ENCODE peak calls at places on chromosomes 16 and 17, in seven cellular contexts. B, W, G, O, U, Y and N are unnamed samples. For H3K4me1 and H3K79me1, the result is how much of the 10 kb centered on the place peaks cover.

GRCh38 chr17:2996208-2996855 is 67.1 kb downstream of the OR1D5 start:
- DNase-seq in W (no peak), B (peak), U (no peak), Y (no peak), G (no peak), O (no peak), N (no peak)

GRCh38 chr17:56653877-56654276 is 60.4 kb downstream of the NOG start:
- DNase-seq in U (peak), Y (peak), O (no peak), W (peak), G (peak), B (peak), N (peak)

GRCh38 chr17:42748202-42748905 is 3.5 kb upstream of the EZH1 start:
- DNase-seq in B (no peak), U (no peak), G (no peak), W (no peak), O (no peak), Y (no peak), N (no peak)

GRCh38 chr16:8904018-8904430 is 21.9 kb downstream of the LITAFD start:
- DNase-seq in O (no peak), Y (no peak), U (no peak), G (no peak), B (no peak), W (no peak), N (no peak)

GRCh38 chr17:58968662-58969061 is 138.0 kb downstream of the TRIM37 start:
- DNase-seq in G (no peak), U (no peak), W (no peak), Y (no peak), O (no peak), B (peak), N (no peak)

GRCh38 chr16:8949536-8950418 is 13.9 kb downstream of the USP7 start:
- DNase-seq in W (no peak), O (no peak), G (no peak), B (no peak), U (no peak), Y (peak), N (peak)

GRCh38 chr16:30609002-30609927 is 924 bp downstream of the ZNF689 start:
- DNase-seq in B (peak), Y (peak), W (peak), G (peak), O (no peak), U (no peak), N (peak)

GRCh38 chr16:11402051-11402744 is 56.9 kb downstream of the RMI2 start:
- DNase-seq in Y (no peak), B (no peak), G (no peak), O (no peak), W (no peak), U (no peak), N (peak)

GRCh38 chr16:75485230-75486013 is 9.8 kb downstream of the CHST6 start:
- DNase-seq in W (no peak), O (no peak), B (no peak), Y (no peak), U (no peak), G (no peak), N (no peak)

GRCh38 chr16:74568961-74569631 is 37.8 kb downstream of the GLG1 start:
- DNase-seq in Y (no peak), O (no peak), W (peak), U (no peak), G (no peak), B (peak), N (no peak)

GRCh38 chr17:74430706-74431567 is 951 bp upstream of the GPRC5C start:
- DNase-seq in B (peak), U (peak), W (peak), Y (no peak), O (no peak), G (peak), N (peak)

GRCh38 chr17:44899074-44899782 is at the start of gene EFTUD2:
- DNase-seq in B (peak), O (peak), U (peak), W (peak), Y (peak), G (peak), N (peak)

GRCh38 chr16:31083081-31083480 is 5.7 kb downstream of the PRSS53 start:
- DNase-seq in B (no peak), U (no peak), G (peak), Y (no peak), O (no peak), W (no peak), N (no peak)

GRCh38 chr16:30697264-30698138 is 1.5 kb upstream of the SRCAP start:
- DNase-seq in Y (no peak), W (no peak), B (peak), G (no peak), O (peak), U (no peak), N (no peak)

GRCh38 chr17:56274491-56274890 is 121.2 kb downstream of the ANKFN1 start:
- DNase-seq in Y (no peak), O (no peak), B (no peak), W (no peak), U (no peak), G (no peak), N (no peak)

GRCh38 chr17:40309938-40310510 is 1.0 kb downstream of the RARA start:
- DNase-seq in W (no peak), G (no peak), Y (no peak), O (no peak), U (no peak), B (no peak), N (no peak)

GRCh38 chr16:4322121-4323035 is 6.5 kb downstream of the GLIS2 start:
- DNase-seq in O (no peak), Y (no peak), U (no peak), W (no peak), B (no peak), G (no peak), N (no peak)

GRCh38 chr16:69201787-69202186 is 14.8 kb downstream of the SNTB2 start:
- DNase-seq in U (no peak), G (no peak), O (no peak), W (no peak), B (peak), Y (no peak), N (no peak)

GRCh38 chr17:28514571-28515002 is 8.4 kb downstream of the FOXN1 start:
- DNase-seq in Y (no peak), U (no peak), G (no peak), W (no peak), O (no peak), B (no peak), N (no peak)

GRCh38 chr17:43734376-43734775 is 24.2 kb downstream of the SOST start:
- DNase-seq in G (no peak), O (no peak), U (no peak), Y (no peak), W (no peak), B (peak), N (no peak)

GRCh38 chr17:60601443-60602384 is 1.7 kb downstream of the PPM1D start:
- DNase-seq in W (peak), O (no peak), B (peak), G (peak), U (peak), Y (no peak), N (peak)

GRCh38 chr16:55225972-55226542 is 97.9 kb upstream of the IRX6 start:
- DNase-seq in G (no peak), W (no peak), O (no peak), Y (no peak), U (no peak), B (no peak), N (no peak)

GRCh38 chr17:13550291-13550690 is 51.4 kb downstream of the HS3ST3A1 start:
- DNase-seq in Y (no peak), O (no peak), U (no peak), W (no peak), B (peak), G (no peak), N (no peak)

GRCh38 chr17:76484228-76484725 is 16.9 kb downstream of the AANAT start:
- DNase-seq in G (no peak), Y (no peak), B (no peak), U (no peak), W (no peak), O (no peak), N (no peak)

GRCh38 chr16:23155445-23156049 is 6.3 kb upstream of the USP31 start:
- DNase-seq in G (peak), B (no peak), Y (no peak), W (no peak), O (no peak), U (no peak), N (no peak)

GRCh38 chr16:28304214-28304613 is 11.9 kb downstream of the SBK1 start:
- DNase-seq in B (peak), U (peak), W (peak), G (peak), O (no peak), Y (peak), N (peak)

GRCh38 chr16:71540-72341 is 690 bp downstream of the RHBDF1 start:
- DNase-seq in U (peak), Y (peak), O (no peak), W (peak), B (peak), G (peak), N (peak)

GRCh38 chr17:66855204-66855603 is 20.3 kb downstream of the CACNG5 start:
- DNase-seq in W (no peak), Y (no peak), G (peak), O (peak), U (no peak), B (no peak), N (no peak)

GRCh38 chr16:14392960-14393359 is 237.1 kb downstream of the PARN start:
- DNase-seq in B (no peak), Y (no peak), U (no peak), O (no peak), G (no peak), W (no peak), N (no peak)

GRCh38 chr17:633641-634091 is 81.0 kb downstream of the VPS53 start:
- DNase-seq in Y (no peak), W (peak), U (peak), B (no peak), O (no peak), G (no peak), N (no peak)

GRCh38 chr16:68366062-68366461 is 55.2 kb downstream of the PRMT7 start:
- DNase-seq in G (no peak), Y (no peak), U (no peak), W (no peak), B (no peak), O (no peak), N (no peak)

GRCh38 chr17:6052926-6053325 is 17.3 kb upstream of the WSCD1 start:
- DNase-seq in Y (no peak), O (no peak), U (no peak), B (no peak), G (no peak), W (no peak), N (no peak)

DNA sequence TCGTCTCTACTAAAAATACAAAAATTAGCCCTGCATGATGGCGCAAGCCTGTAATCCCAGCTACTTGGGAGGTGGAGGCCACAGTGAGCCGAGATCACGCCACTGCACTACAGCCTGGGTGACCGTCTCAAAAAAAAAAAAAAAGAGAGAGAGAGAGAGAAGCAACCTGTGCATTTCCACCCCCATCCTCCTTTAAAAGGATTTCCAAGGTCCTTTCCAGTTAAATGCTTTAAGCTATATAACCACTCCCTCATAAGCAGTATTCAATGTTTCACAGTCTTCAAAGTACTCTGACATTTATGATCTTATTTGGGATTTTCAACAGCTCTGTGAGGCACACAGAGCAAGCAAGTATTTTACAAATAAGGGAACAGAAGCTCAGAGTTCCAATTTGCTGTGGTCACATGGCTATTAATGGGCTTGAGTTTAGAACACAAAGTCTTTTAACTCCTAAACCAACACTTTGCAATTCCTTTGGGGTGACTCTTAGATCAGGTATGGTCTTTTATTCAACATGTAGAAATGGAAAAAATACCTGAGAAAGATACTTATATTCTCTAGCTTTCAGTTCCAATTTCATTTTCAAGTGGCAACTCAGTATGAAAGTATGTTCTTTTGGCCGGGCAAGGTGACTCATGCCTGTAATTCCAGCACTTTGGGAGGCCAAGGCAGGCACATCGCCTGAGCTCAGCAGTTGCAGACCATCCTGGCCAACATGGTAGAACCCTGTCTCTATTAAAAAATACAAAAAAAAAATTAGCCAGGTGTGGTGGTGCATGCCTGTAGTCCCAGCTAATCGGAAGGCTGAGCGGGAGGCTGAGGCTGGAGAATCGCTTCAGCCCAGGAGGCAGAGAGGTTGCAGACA is 31.3 kb downstream of the SPOP start:
- DNase-seq in Y (peak), W (peak), G (peak), B (peak), U (no peak), O (no peak), N (peak)
- H3K4me1 ChIP-seq in Y (under half), W (under half), G (under half), B (under half), U (under half), O (under half), N (under half)

DNA sequence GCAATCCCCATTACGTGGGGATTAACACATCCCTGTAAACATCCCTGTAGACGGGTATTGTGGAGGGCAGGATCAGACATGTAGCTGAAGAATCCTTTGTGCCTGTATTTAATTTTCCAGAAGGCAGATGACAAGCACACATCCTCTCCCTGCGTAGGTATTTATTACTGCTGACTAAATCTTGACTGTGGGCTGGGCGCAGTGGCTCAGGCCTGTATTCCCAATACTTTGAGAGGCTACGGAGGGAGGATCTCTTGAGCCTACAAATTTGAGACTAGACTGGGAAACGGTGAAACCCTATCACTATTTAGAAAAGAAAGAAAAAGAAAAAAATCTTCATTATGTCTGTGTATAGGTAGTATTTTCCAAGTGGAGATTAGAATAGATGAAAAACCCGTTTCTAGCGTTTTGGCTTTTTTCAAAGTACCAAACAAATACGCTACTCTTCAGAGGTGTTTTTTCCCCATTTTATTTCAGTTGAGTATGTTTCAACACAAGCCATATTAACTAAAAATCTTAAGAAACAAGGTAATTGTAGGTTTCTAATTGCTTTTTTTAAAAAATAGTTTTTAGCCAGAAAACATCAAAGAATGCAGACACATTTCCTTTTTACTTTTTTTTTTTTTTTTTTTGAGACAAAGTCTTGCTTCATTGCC is 1.5 kb upstream of the MARF1 start:
- DNase-seq in B (no peak), G (no peak), Y (no peak), U (no peak), O (no peak), W (peak), N (peak)
- H3K27ac ChIP-seq in B (no peak), G (no peak), Y (no peak), U (peak), O (no peak), W (peak), N (peak)

GRCh38 chr16:79863128-79864031 is 262.8 kb upstream of the MAF start:
- DNase-seq in B (no peak), G (no peak), O (no peak), U (no peak), Y (no peak), W (no peak), N (peak)

GRCh38 chr16:79864781-79865391 is 264.3 kb upstream of the MAF start:
- DNase-seq in Y (no peak), U (no peak), G (no peak), W (no peak), O (no peak), B (no peak), N (no peak)

GRCh38 chr16:79864032-79864780 is 263.7 kb upstream of the MAF start:
- DNase-seq in G (no peak), U (no peak), O (no peak), Y (no peak), W (no peak), B (no peak), N (no peak)

GRCh38 chr16:79865918-79866317 is 265.4 kb upstream of the MAF start:
- DNase-seq in B (no peak), W (no peak), Y (no peak), O (no peak), U (no peak), G (no peak), N (no peak)

GRCh38 chr16:79862601-79863000 is 262.1 kb upstream of the MAF start:
- DNase-seq in G (no peak), B (no peak), Y (no peak), O (no peak), U (no peak), W (no peak), N (peak)
- H3K79me1 ChIP-seq in G (under half), B (under half), Y (under half), O (under half), U (under half), W (under half), N (under half)

DNA sequence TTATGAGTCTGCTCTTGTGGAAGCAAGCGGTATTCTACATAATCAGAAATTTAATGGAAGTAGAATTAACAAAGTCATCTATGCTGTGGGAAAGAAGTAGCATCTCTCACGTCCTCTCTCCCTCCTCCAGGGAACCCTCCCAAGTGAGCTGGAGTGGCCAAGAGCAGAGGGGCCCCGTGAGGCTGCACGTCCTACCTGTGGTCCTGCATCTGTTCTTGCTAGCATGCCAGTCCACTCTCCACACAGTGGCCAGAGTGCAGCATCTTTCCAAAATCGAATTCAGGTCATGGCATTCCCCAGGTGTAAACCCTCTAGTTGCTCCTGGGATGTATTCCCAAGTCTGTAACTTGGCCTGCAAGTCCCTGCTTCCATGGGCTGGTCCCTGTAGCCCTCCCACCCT is 10.1 kb downstream of the KIAA0513 start:
- DNase-seq in Y (no peak), W (no peak), O (no peak), B (no peak), G (no peak), U (no peak), N (no peak)
- H3K4me1 ChIP-seq in Y (under half), W (under half), O (under half), B (under half), G (under half), U (under half), N (under half)